ENCODE peak calls at places on chromosomes 12 and 14, in five cellular contexts. Z, X, I, N and J are unnamed samples.

GRCh38 chr12:89384050-89384749 is 31.9 kb upstream of the DUSP6 start:
- DNase-seq in Z (peak; percentile 54), X (peak; percentile 81), I (peak; percentile 91), N (peak; percentile 56), J (peak; percentile 90)

GRCh38 chr14:52154992-52155655 is 86.3 kb upstream of the NID2 start:
- DNase-seq in Z (no peak), X (no peak), I (no peak), N (no peak), J (no peak)

GRCh38 chr12:50032516-50033316 is 7.4 kb upstream of the RACGAP1 start:
- DNase-seq in Z (peak; percentile 53), X (no peak), I (no peak), N (no peak), J (no peak)

GRCh38 chr12:2083008-2083407 is 30.2 kb downstream of the CACNA1C start:
- DNase-seq in Z (no peak), X (no peak), I (no peak), N (no peak), J (no peak)

GRCh38 chr12:27906658-27907473 is 65.7 kb downstream of the PTHLH start:
- DNase-seq in Z (no peak), X (no peak), I (peak; percentile 62), N (peak; percentile 13), J (no peak)

GRCh38 chr12:45582536-45582935 is 147.0 kb upstream of the ARID2 start:
- DNase-seq in Z (no peak), X (no peak), I (no peak), N (no peak), J (no peak)

GRCh38 chr12:125330645-125331341 is 265.6 kb downstream of the AACS start:
- DNase-seq in Z (peak; percentile 94), X (no peak), I (no peak), N (peak; percentile 77), J (peak; percentile 51)

GRCh38 chr12:49055978-49056754 is 4.4 kb downstream of the KMT2D start:
- DNase-seq in Z (peak; percentile 41), X (peak; percentile 80), I (peak; percentile 34), N (peak; percentile 68), J (peak; percentile 57)

GRCh38 chr12:119354187-119354586 is 19.7 kb downstream of the CCDC60 start:
- DNase-seq in Z (no peak), X (no peak), I (no peak), N (no peak), J (no peak)

GRCh38 chr12:79737875-79738718 is 47.3 kb upstream of the PAWR start:
- DNase-seq in Z (no peak), X (peak; percentile 76), I (no peak), N (peak; percentile 73), J (peak; percentile 80)

GRCh38 chr12:11621797-11622423 is 27.6 kb upstream of the ETV6 start:
- DNase-seq in Z (no peak), X (no peak), I (no peak), N (no peak), J (peak; percentile 6)

GRCh38 chr14:70047598-70048312 is 141.0 kb downstream of the SLC8A3 start:
- DNase-seq in Z (no peak), X (peak; percentile 42), I (no peak), N (peak; percentile 39), J (no peak)

GRCh38 chr14:90204516-90204915 is 51.8 kb upstream of the PSMC1 start:
- DNase-seq in Z (no peak), X (no peak), I (no peak), N (no peak), J (no peak)

GRCh38 chr12:124694846-124695497 is 127.6 kb upstream of the NCOR2 start:
- DNase-seq in Z (no peak), X (peak; percentile 66), I (no peak), N (no peak), J (peak; percentile 77)

GRCh38 chr12:123912415-123913385 is 59.9 kb downstream of the CCDC92 start:
- DNase-seq in Z (no peak), X (no peak), I (no peak), N (no peak), J (no peak)

GRCh38 chr12:120055639-120056038 is 60.9 kb downstream of the RAB35 start:
- DNase-seq in Z (no peak), X (peak; percentile 81), I (no peak), N (no peak), J (peak; percentile 80)

GRCh38 chr12:1611775-1612174 is 17.3 kb upstream of the WNT5B start:
- DNase-seq in Z (no peak), X (peak; percentile 81), I (peak; percentile 86), N (no peak), J (no peak)

GRCh38 chr12:75998292-75999063 is 33.1 kb downstream of the PHLDA1 start:
- DNase-seq in Z (no peak), X (no peak), I (no peak), N (no peak), J (no peak)

GRCh38 chr12:15131462-15131861 is 89.8 kb downstream of the RERG start:
- DNase-seq in Z (no peak), X (peak; percentile 79), I (no peak), N (no peak), J (peak; percentile 61)

GRCh38 chr12:19577131-19577530 is 137.8 kb downstream of the AEBP2 start:
- DNase-seq in Z (no peak), X (no peak), I (no peak), N (no peak), J (no peak)

GRCh38 chr12:130966443-130967030 is 12.8 kb downstream of the ADGRD1 start:
- DNase-seq in Z (no peak), X (no peak), I (no peak), N (no peak), J (no peak)

GRCh38 chr12:101038289-101038871 is 171.7 kb downstream of the SLC5A8 start:
- DNase-seq in Z (no peak), X (peak; percentile 32), I (no peak), N (no peak), J (no peak)

GRCh38 chr12:109386079-109386473 is 38.4 kb downstream of the MYO1H start:
- DNase-seq in Z (no peak), X (no peak), I (no peak), N (peak; percentile 9), J (no peak)

GRCh38 chr12:32089156-32089950 is 17.3 kb upstream of the BICD1 start:
- DNase-seq in Z (no peak), X (peak; percentile 18), I (peak; percentile 20), N (no peak), J (peak; percentile 35)

GRCh38 chr12:96375841-96376249 is 24.4 kb downstream of the CDK17 start:
- DNase-seq in Z (no peak), X (no peak), I (no peak), N (no peak), J (no peak)

GRCh38 chr12:32583535-32583934 is 95.6 kb upstream of the DNM1L start:
- DNase-seq in Z (no peak), X (peak; percentile 58), I (no peak), N (peak; percentile 11), J (peak; percentile 26)

GRCh38 chr12:107484219-107484618 is 201.4 kb upstream of the PWP1 start:
- DNase-seq in Z (no peak), X (no peak), I (no peak), N (peak; percentile 12), J (no peak)

GRCh38 chr12:121404734-121405133 is 4.8 kb downstream of the RNF34 start:
- DNase-seq in Z (no peak), X (no peak), I (no peak), N (peak; percentile 57), J (peak; percentile 30)

GRCh38 chr12:109868182-109869051 is 11.9 kb downstream of the GLTP start:
- DNase-seq in Z (no peak), X (peak; percentile 83), I (no peak), N (no peak), J (no peak)

GRCh38 chr12:25276199-25276937 is 25.6 kb upstream of the KRAS start:
- DNase-seq in Z (no peak), X (peak; percentile 95), I (peak; percentile 49), N (peak; percentile 85), J (peak; percentile 95)

DNA sequence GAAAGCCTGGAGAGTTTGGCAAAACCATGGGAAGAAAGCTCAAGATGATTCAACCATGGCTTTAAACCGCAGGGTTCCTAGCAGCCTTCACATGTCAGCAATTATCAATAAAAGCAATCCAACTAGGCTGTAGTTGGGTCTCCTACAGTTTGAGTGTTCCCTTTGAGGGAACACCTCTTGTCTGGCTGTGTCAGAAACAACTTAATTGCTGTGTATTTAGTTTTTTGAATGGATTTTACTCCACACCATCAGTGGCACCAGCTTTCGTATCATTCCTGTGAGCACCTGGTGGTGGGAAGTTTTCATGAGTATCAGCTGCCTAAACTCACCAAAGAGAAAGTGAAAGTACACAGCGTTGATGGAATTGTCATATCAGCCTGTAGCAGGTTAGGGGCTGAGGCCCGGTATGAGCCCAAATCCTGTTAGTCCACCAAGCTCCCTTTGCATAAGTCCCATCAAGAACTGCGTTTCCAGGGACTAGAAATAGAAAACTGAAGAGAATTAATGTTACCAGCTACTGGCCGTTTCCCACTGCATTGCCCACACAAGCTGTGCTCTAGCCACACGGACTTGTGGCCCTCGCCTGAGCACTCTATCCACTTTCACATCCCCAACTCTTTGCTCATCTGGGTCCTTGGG is 10.9 kb upstream of the IL26 start:
- DNase-seq in Z (no peak), X (peak; percentile 8), I (no peak), N (no peak), J (peak; percentile 48)
- TF ChIP-seq CTCF in Z (no peak), X (no peak), I (no peak), N (no peak), J (no peak)

GRCh38 chr14:23725528-23725927 is 89.4 kb downstream of the DHRS2 start:
- DNase-seq in Z (no peak), X (no peak), I (no peak), N (no peak), J (no peak)

GRCh38 chr14:23729720-23730387 is 93.7 kb downstream of the DHRS2 start:
- DNase-seq in Z (no peak), X (no peak), I (no peak), N (no peak), J (no peak)

GRCh38 chr14:23728791-23729190 is 92.6 kb downstream of the DHRS2 start:
- DNase-seq in Z (no peak), X (no peak), I (no peak), N (no peak), J (no peak)

GRCh38 chr14:23725980-23726746 is 90.0 kb downstream of the DHRS2 start:
- DNase-seq in Z (no peak), X (peak; percentile 26), I (no peak), N (no peak), J (no peak)

GRCh38 chr14:23727566-23728335 is 91.6 kb downstream of the DHRS2 start:
- DNase-seq in Z (no peak), X (peak; percentile 73), I (no peak), N (peak; percentile 50), J (peak; percentile 51)
- TF ChIP-seq CTCF in Z (peak; percentile 61), X (peak; percentile 28), I (peak; percentile 29), N (peak; percentile 29), J (peak; percentile 49)

GRCh38 chr14:31421200-31421599 is 850 bp upstream of the HEATR5A start:
- DNase-seq in Z (no peak), X (no peak), I (no peak), N (no peak), J (no peak)

GRCh38 chr14:31418440-31418839 is 1.9 kb downstream of the HEATR5A start:
- DNase-seq in Z (no peak), X (no peak), I (no peak), N (no peak), J (no peak)

GRCh38 chr14:31419179-31420012 is 954 bp downstream of the HEATR5A start:
- DNase-seq in Z (no peak), X (peak; percentile 38), I (no peak), N (peak; percentile 79), J (no peak)

GRCh38 chr14:31420013-31420318 is 384 bp downstream of the HEATR5A start:
- DNase-seq in Z (peak; percentile 78), X (peak; percentile 33), I (no peak), N (no peak), J (peak; percentile 60)

GRCh38 chr14:31420319-31421081 is at the start of gene HEATR5A:
- DNase-seq in Z (peak; percentile 96), X (peak; percentile 78), I (peak; percentile 90), N (peak; percentile 98), J (peak; percentile 94)
- TF ChIP-seq CTCF in Z (no peak), X (peak; percentile 10), I (peak; percentile 18), N (peak; percentile 29), J (no peak)

GRCh38 chr14:56816575-56817391 is 6.5 kb upstream of the OTX2 start:
- DNase-seq in Z (peak; percentile 65), X (no peak), I (no peak), N (no peak), J (no peak)
- TF ChIP-seq CTCF in Z (no peak), X (no peak), I (no peak), N (no peak), J (no peak)